ENCODE peak calls at places on chromosomes 11 and 22, in ten cellular contexts. E is heart left ventricle, Q is astrocyte of the spinal cord, F is OCI-LY7, S is fibroblast of pulmonary artery, Y is choroid plexus epithelial cell, V is ovary, B is kidney epithelial cell, K is AG09309, H is lower leg skin. M is an unnamed sample.

GRCh38 chr22:22086501-22087158 is 104.0 kb upstream of the TOP3B start:
- DNase-seq in E (no peak), Q (no peak), F (no peak), S (no peak), Y (no peak), V (no peak), B (no peak), K (no peak), H (no peak), M (no peak)

GRCh38 chr22:41768420-41768819 is 32.1 kb upstream of the CCDC134 start:
- DNase-seq in E (no peak), Q (peak), F (no peak), S (peak), Y (peak), V (no peak), B (peak), K (no peak), H (no peak), M (peak)

GRCh38 chr11:36214484-36214883 is 74.7 kb downstream of the COMMD9 start:
- DNase-seq in E (no peak), Q (no peak), F (no peak), S (no peak), Y (no peak), V (no peak), B (no peak), K (no peak), H (no peak), M (no peak)

GRCh38 chr11:77127969-77128691 is at the start of gene MYO7A:
- DNase-seq in E (peak), Q (no peak), F (peak), S (peak), Y (peak), V (peak), B (peak), K (no peak), H (no peak), M (no peak)

GRCh38 chr11:102573851-102574250 is 43.3 kb upstream of the MMP7 start:
- DNase-seq in E (no peak), Q (no peak), F (no peak), S (peak), Y (no peak), V (no peak), B (no peak), K (no peak), H (no peak), M (no peak)

GRCh38 chr11:3989891-3990290 is 104.7 kb upstream of the RRM1 start:
- DNase-seq in E (no peak), Q (no peak), F (no peak), S (no peak), Y (no peak), V (no peak), B (no peak), K (no peak), H (no peak), M (peak)

GRCh38 chr11:112795142-112795815 is 165.9 kb upstream of the NCAM1 start:
- DNase-seq in E (no peak), Q (peak), F (peak), S (peak), Y (peak), V (no peak), B (no peak), K (no peak), H (no peak), M (peak)

GRCh38 chr11:11916981-11917399 is 75.2 kb downstream of the USP47 start:
- DNase-seq in E (no peak), Q (peak), F (no peak), S (peak), Y (peak), V (no peak), B (peak), K (peak), H (no peak), M (no peak)

GRCh38 chr11:58642120-58642625 is 19.7 kb downstream of the CNTF start:
- DNase-seq in E (no peak), Q (no peak), F (no peak), S (no peak), Y (no peak), V (no peak), B (no peak), K (no peak), H (no peak), M (no peak)

GRCh38 chr22:21087119-21087518 is 41.4 kb downstream of the LRRC74B start:
- DNase-seq in E (no peak), Q (no peak), F (no peak), S (no peak), Y (no peak), V (no peak), B (no peak), K (no peak), H (no peak), M (no peak)

GRCh38 chr11:30451167-30451566 is 128.3 kb downstream of the ARL14EP start:
- DNase-seq in E (no peak), Q (no peak), F (no peak), S (no peak), Y (no peak), V (no peak), B (no peak), K (no peak), H (no peak), M (no peak)

GRCh38 chr11:30453705-30454104 is 130.8 kb downstream of the ARL14EP start:
- DNase-seq in E (no peak), Q (no peak), F (no peak), S (no peak), Y (no peak), V (no peak), B (no peak), K (no peak), H (no peak), M (no peak)

GRCh38 chr11:30451642-30452041 is 128.7 kb downstream of the ARL14EP start:
- DNase-seq in E (no peak), Q (no peak), F (no peak), S (no peak), Y (no peak), V (no peak), B (no peak), K (no peak), H (no peak), M (no peak)

GRCh38 chr11:30452842-30453241 is 129.9 kb downstream of the ARL14EP start:
- DNase-seq in E (no peak), Q (no peak), F (no peak), S (no peak), Y (no peak), V (no peak), B (no peak), K (no peak), H (no peak), M (no peak)

DNA sequence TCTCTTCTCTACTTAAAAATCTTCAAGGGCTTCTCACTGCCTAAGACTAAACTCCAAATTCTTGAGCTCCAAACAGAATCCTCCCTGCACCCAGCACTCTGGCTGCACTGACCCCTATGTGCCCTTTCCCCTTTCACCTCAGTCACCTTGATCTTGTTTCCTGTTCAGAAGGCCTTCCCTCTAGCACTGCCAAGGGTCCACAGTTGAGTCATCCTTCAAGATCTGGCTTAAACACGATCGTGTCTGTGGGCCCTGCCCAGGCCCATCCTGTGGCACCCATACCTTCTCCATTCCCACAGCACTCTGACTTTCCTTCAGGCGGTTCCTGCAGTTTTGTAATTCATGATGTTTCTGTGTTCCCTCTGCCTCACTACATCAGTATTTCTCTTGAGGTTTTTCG is 129.2 kb downstream of the ARL14EP start:
- DNase-seq in E (no peak), Q (no peak), F (no peak), S (no peak), Y (no peak), V (no peak), B (no peak), K (no peak), H (no peak), M (no peak)
- H3K4me3 ChIP-seq in E (no peak), Q (no peak), F (no peak), S (no peak), Y (no peak), V (no peak), B (no peak), K (no peak), H (no peak), M (no peak)

GRCh38 chr22:25702571-25703167 is 39.3 kb upstream of the MYO18B start:
- DNase-seq in E (no peak), Q (no peak), F (no peak), S (no peak), Y (no peak), V (no peak), B (no peak), K (no peak), H (no peak), M (peak)

GRCh38 chr22:25704701-25705100 is 37.3 kb upstream of the MYO18B start:
- DNase-seq in E (no peak), Q (no peak), F (no peak), S (no peak), Y (no peak), V (no peak), B (no peak), K (no peak), H (no peak), M (peak)

GRCh38 chr22:25698986-25699385 is 43.0 kb upstream of the MYO18B start:
- DNase-seq in E (no peak), Q (no peak), F (no peak), S (no peak), Y (no peak), V (no peak), B (no peak), K (no peak), H (no peak), M (no peak)

GRCh38 chr22:25700996-25701815 is 40.8 kb upstream of the MYO18B start:
- DNase-seq in E (peak), Q (peak), F (no peak), S (no peak), Y (peak), V (no peak), B (no peak), K (peak), H (no peak), M (no peak)

GRCh38 chr22:25702046-25702445 is 39.9 kb upstream of the MYO18B start:
- DNase-seq in E (no peak), Q (peak), F (peak), S (peak), Y (peak), V (no peak), B (peak), K (no peak), H (no peak), M (peak)
- TF ChIP-seq CTCF in E (peak), Q (peak), F (peak), S (peak), Y (peak), V (peak), B (peak), K (peak), H (no peak), M (peak)

GRCh38 chr11:73285721-73286120 is 13.6 kb downstream of the P2RY6 start:
- DNase-seq in E (no peak), Q (no peak), F (no peak), S (no peak), Y (no peak), V (no peak), B (no peak), K (no peak), H (no peak), M (no peak)

GRCh38 chr11:73281796-73282660 is 9.9 kb downstream of the P2RY6 start:
- DNase-seq in E (no peak), Q (no peak), F (no peak), S (no peak), Y (no peak), V (no peak), B (no peak), K (no peak), H (no peak), M (no peak)

GRCh38 chr11:73284106-73284505 is 12.0 kb downstream of the P2RY6 start:
- DNase-seq in E (no peak), Q (no peak), F (no peak), S (no peak), Y (no peak), V (no peak), B (no peak), K (no peak), H (no peak), M (no peak)

GRCh38 chr11:73281201-73281741 is 9.1 kb downstream of the P2RY6 start:
- DNase-seq in E (no peak), Q (no peak), F (no peak), S (no peak), Y (no peak), V (no peak), B (no peak), K (no peak), H (no peak), M (no peak)

GRCh38 chr11:73283316-73284035 is 11.3 kb downstream of the P2RY6 start:
- DNase-seq in E (no peak), Q (no peak), F (no peak), S (no peak), Y (no peak), V (no peak), B (no peak), K (no peak), H (no peak), M (no peak)
- H3K4me3 ChIP-seq in E (no peak), Q (no peak), F (no peak), S (no peak), Y (no peak), V (no peak), B (no peak), K (no peak), H (no peak), M (no peak)

DNA sequence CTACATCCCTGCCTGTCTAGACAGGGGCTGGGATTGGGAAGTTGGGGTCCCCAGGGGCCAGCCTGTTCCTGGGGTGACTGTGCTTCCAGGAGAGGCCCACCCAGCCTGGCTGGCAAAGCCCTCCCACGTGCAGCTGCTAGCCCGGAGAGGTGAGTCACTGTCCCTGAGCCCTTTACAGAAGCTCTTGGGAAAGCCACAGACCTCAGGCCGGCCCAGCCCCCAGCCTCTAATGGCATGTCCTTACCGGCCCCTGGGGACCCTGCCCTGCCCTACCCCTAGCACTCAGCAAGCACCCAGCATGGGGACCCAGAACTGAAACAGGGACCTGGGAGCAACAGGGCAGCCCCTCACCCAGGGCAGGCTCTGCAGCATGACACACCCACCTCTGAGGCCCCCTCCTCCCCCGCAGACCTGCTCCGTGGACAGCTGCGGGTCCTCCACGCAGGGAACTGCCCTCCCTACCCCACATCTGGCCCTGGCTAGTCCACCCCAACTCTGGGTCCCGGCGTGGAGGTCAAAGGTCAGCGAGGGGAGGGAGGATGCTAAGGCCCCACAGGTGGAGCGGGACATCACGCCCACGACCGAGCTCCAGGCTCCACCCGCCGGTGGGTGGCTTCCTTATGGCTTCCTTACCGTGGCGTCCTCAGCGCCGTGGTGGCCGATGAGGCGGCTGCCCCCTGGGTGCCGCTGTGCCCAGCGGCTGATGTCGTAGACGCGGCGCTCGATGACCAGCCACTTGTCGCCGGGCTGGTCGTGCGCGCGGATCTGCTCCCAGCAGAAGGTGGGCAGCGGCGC is 612 bp downstream of the FADS3 start:
- DNase-seq in E (peak), Q (peak), F (peak), S (peak), Y (peak), V (peak), B (peak), K (no peak), H (peak), M (peak)
- TF ChIP-seq CTCF in E (no peak), Q (no peak), F (peak), S (no peak), Y (peak), V (no peak), B (no peak), K (peak), H (no peak), M (no peak)

DNA sequence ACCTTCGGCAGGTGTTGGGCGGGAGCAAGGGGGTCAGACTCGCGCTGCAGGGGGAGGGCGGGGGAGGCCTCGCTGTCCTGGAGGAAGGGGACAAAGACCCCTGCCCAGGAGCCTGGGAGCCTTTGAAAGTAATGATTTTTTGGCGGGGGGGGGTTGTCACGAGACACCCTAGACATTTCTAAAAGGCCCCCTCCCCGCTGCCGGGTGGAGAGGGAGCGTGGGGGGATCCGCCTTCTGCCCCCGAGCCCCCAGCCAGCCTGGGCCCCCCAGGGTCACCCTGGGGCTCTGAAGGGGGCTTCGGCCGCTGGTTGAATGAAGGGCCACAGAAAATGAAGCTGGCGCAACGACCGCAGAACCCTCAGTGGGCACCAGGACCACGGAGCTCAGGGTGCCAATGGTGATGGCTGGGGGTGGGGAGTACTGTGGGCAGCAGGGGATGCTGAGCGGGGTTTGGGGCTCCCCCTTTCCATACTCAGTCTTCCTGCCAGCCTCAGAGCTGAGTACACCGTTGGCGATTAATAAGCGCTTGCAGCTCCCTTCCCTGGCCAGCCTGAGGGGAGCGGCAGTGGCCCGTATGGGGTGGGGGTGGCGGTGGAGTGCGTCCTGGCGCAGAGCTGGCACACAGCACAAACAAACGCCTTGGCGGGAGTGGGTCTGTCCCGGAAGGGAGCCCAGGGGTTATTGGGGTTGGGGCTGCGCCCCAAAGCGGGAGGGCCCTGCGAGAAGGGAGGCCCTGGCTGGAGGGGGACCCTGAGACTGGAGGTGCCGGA is 1.2 kb upstream of the DUSP8 start:
- DNase-seq in E (no peak), Q (no peak), F (no peak), S (no peak), Y (no peak), V (no peak), B (no peak), K (no peak), H (no peak), M (no peak)
- H3K4me3 ChIP-seq in E (peak), Q (no peak), F (peak), S (no peak), Y (no peak), V (peak), B (peak), K (no peak), H (no peak), M (no peak)

GRCh38 chr11:43504316-43504950 is 145.7 kb downstream of the TTC17 start:
- DNase-seq in E (no peak), Q (no peak), F (peak), S (peak), Y (peak), V (peak), B (no peak), K (no peak), H (no peak), M (peak)
- TF ChIP-seq CTCF in E (peak), Q (peak), F (peak), S (peak), Y (peak), V (peak), B (peak), K (peak), H (no peak), M (peak)